ENCODE peak calls at places on chromosomes 6 and 20, in four cellular contexts. E, H, W and M are unnamed samples.

GRCh38 chr6:105482227-105482839 is 79.5 kb upstream of the PREP start:
- DNase-seq in H (peak), E (peak), W (no peak), M (peak)

GRCh38 chr20:15220009-15220656 is 882.7 kb upstream of the FLRT3 start:
- DNase-seq in W (no peak), E (no peak), H (no peak), M (peak)

GRCh38 chr6:40962241-40962640 is 76.8 kb downstream of the UNC5CL start:
- DNase-seq in H (peak), W (no peak), E (peak), M (peak)

GRCh38 chr6:64803470-64804166 is 903.4 kb downstream of the EYS start:
- DNase-seq in W (no peak), E (no peak), H (no peak), M (no peak)

GRCh38 chr20:56385130-56385529 is 6.9 kb downstream of the AURKA start:
- DNase-seq in W (no peak), E (no peak), H (no peak), M (no peak)

GRCh38 chr6:111761783-111762312 is 111.4 kb downstream of the FYN start:
- DNase-seq in W (no peak), H (peak), E (no peak), M (no peak)

GRCh38 chr6:5175195-5175594 is 85.6 kb downstream of the LYRM4 start:
- DNase-seq in E (peak), W (no peak), H (peak), M (peak)

GRCh38 chr6:151763303-151763702 is 44.2 kb upstream of the ESR1 start:
- DNase-seq in E (no peak), W (no peak), H (no peak), M (peak)

GRCh38 chr6:39137235-39137634 is 22.2 kb upstream of the SAYSD1 start:
- DNase-seq in E (peak), W (no peak), H (peak), M (peak)

GRCh38 chr20:53949319-53949839 is 121.0 kb downstream of the BCAS1 start:
- DNase-seq in E (no peak), H (peak), W (no peak), M (peak)

GRCh38 chr6:30721198-30722024 is 1.3 kb downstream of the TUBB start:
- DNase-seq in H (peak), W (peak), E (peak), M (peak)

GRCh38 chr6:105389543-105389942 is 13.3 kb downstream of the PREP start:
- DNase-seq in H (no peak), W (no peak), E (no peak), M (no peak)

GRCh38 chr20:35235881-35236280 is 9.4 kb downstream of the MMP24 start:
- DNase-seq in W (no peak), E (no peak), H (no peak), M (no peak)

GRCh38 chr6:69801711-69802110 is 4.9 kb upstream of the LMBRD1 start:
- DNase-seq in W (no peak), E (no peak), H (no peak), M (no peak)

GRCh38 chr6:125014157-125014957 is 52.1 kb downstream of the RNF217 start:
- DNase-seq in E (peak), W (no peak), H (no peak), M (peak)

GRCh38 chr6:22146581-22147468 is 150.0 kb downstream of the PRL start:
- DNase-seq in W (no peak), E (no peak), H (peak), M (peak)

GRCh38 chr6:161434331-161434730 is 160.5 kb upstream of the AGPAT4 start:
- DNase-seq in E (no peak), H (no peak), W (no peak), M (peak)

GRCh38 chr20:10448270-10449156 is 13.4 kb downstream of the SLX4IP start:
- DNase-seq in W (no peak), E (no peak), H (no peak), M (no peak)

GRCh38 chr6:166415306-166415705 is 32.6 kb upstream of the MPC1 start:
- DNase-seq in E (no peak), W (no peak), H (no peak), M (no peak)

GRCh38 chr20:3082306-3082951 is 2.1 kb downstream of the AVP start:
- DNase-seq in E (no peak), H (no peak), W (no peak), M (no peak)

GRCh38 chr6:167295495-167296292 is 4.6 kb downstream of the UNC93A start:
- DNase-seq in H (no peak), E (no peak), W (no peak), M (no peak)

DNA sequence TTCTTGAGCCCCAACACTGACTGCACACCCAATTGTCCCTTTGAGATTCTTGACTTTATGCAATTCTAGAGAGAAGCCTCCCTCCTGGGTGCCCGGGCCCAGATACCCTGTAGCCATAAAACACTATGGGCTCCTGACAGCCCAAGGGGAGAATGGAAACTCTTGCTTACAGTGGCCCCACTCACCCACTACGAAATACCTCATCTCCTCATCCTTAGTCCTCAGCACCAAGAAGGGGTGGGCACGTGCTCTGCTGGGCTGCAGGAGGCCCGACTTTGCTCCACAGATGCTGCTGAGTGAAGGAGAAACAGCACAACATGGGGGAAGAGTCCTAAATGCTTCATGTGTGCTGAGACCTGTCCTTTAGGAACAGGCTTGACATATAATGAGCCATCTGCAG is 17.4 kb upstream of the SIRPG start:
- DNase-seq in W (no peak), E (no peak), H (no peak), M (no peak)
- TF ChIP-seq CTCF in W (no peak), E (no peak), H (no peak), M (no peak)

GRCh38 chr20:50654899-50655298 is 36.4 kb downstream of the RIPOR3 start:
- DNase-seq in H (no peak), E (no peak), W (no peak), M (no peak)
- H3K4me3 ChIP-seq in H (no peak), E (no peak), W (no peak), M (no peak)

GRCh38 chr6:13429406-13429753 is 58.0 kb downstream of the GFOD1 start:
- DNase-seq in W (no peak), H (peak), E (no peak), M (no peak)

GRCh38 chr6:13427346-13427745 is 60.1 kb downstream of the GFOD1 start:
- DNase-seq in E (no peak), W (no peak), H (peak), M (no peak)

GRCh38 chr6:13428528-13429405 is 58.6 kb downstream of the GFOD1 start:
- DNase-seq in W (no peak), E (peak), H (peak), M (no peak)

GRCh38 chr6:13425971-13426931 is 61.1 kb downstream of the GFOD1 start:
- DNase-seq in W (no peak), H (peak), E (no peak), M (peak)

GRCh38 chr6:13427838-13428527 is 59.4 kb downstream of the GFOD1 start:
- DNase-seq in W (no peak), E (peak), H (peak), M (no peak)
- TF ChIP-seq CTCF in W (no peak), E (peak), H (peak), M (no peak)

GRCh38 chr6:7727150-7727950 is 1.5 kb downstream of the BMP6 start:
- DNase-seq in H (peak), W (no peak), E (no peak), M (peak)
- H3K4me3 ChIP-seq in H (peak), W (peak), E (no peak), M (peak)

GRCh38 chr6:42125663-42126062 is 16.8 kb downstream of the C6orf132 start:
- DNase-seq in E (no peak), H (no peak), W (no peak), M (no peak)

GRCh38 chr6:42125231-42125630 is 17.2 kb downstream of the C6orf132 start:
- DNase-seq in W (no peak), H (no peak), E (no peak), M (no peak)

GRCh38 chr6:42131531-42131930 is 10.9 kb downstream of the C6orf132 start:
- DNase-seq in H (no peak), W (no peak), E (peak), M (peak)

GRCh38 chr6:42129360-42129676 is 13.1 kb downstream of the C6orf132 start:
- DNase-seq in E (no peak), H (no peak), W (no peak), M (no peak)

GRCh38 chr6:42128460-42129359 is 13.7 kb downstream of the C6orf132 start:
- DNase-seq in H (no peak), W (no peak), E (peak), M (no peak)
- TF ChIP-seq CTCF in H (no peak), W (no peak), E (peak), M (no peak)

GRCh38 chr20:57693002-57693582 is 16.7 kb downstream of the PMEPA1 start:
- DNase-seq in E (no peak), W (peak), H (no peak), M (peak)
- H3K4me3 ChIP-seq in E (no peak), W (no peak), H (no peak), M (no peak)